ENCODE peak calls at places on chromosomes 5 and 9, in nine cellular contexts. G is effector memory CD4-positive, alpha-beta T cell; H is CD8-positive, alpha-beta memory T cell; F is caudate nucleus; R is GM23248; K is uterus; C is endodermal cell; D is mammary epithelial cell; N is tibial nerve. J is an unnamed sample.

GRCh38 chr9:127280880-127281660 is 16.5 kb downstream of the GARNL3 start:
- DNase-seq in D (no peak), R (no peak), C (no peak), H (no peak), G (no peak), F (no peak), N (no peak), K (no peak), J (no peak)

GRCh38 chr5:125258610-125259009 is 512.2 kb upstream of the ZNF608 start:
- DNase-seq in C (no peak), R (no peak), H (no peak), K (no peak), G (no peak), F (no peak), D (no peak), N (no peak), J (no peak)

GRCh38 chr5:115262066-115262404 is 642 bp downstream of the PGGT1B start:
- DNase-seq in H (no peak), K (no peak), G (no peak), N (no peak), C (peak; percentile 47), D (peak; percentile 39), F (no peak), R (peak; percentile 65), J (no peak)

GRCh38 chr5:31944683-31945445 is 229.3 kb downstream of the GOLPH3 start:
- DNase-seq in C (peak; percentile 55), R (no peak), N (no peak), H (no peak), K (no peak), F (no peak), G (no peak), D (no peak), J (no peak)

GRCh38 chr5:88428633-88429032 is 160.0 kb upstream of the TMEM161B start:
- DNase-seq in K (no peak), C (no peak), H (no peak), F (no peak), G (no peak), R (no peak), N (no peak), D (no peak), J (no peak)

GRCh38 chr5:136098171-136098570 is 34.5 kb upstream of the SMAD5 start:
- DNase-seq in H (no peak), K (no peak), G (no peak), N (no peak), R (no peak), F (no peak), D (no peak), C (peak; percentile 38), J (no peak)

GRCh38 chr5:115309751-115310370 is 13.4 kb upstream of the CCDC112 start:
- DNase-seq in C (no peak), F (no peak), N (no peak), D (peak; percentile 43), H (no peak), R (peak; percentile 61), G (no peak), K (no peak), J (no peak)

GRCh38 chr5:104298518-104298917 is 735.9 kb upstream of the NUDT12 start:
- DNase-seq in D (no peak), F (no peak), N (no peak), H (no peak), G (no peak), C (no peak), K (no peak), R (no peak), J (no peak)

GRCh38 chr9:91919621-91920020 is 30.4 kb downstream of the ROR2 start:
- DNase-seq in C (peak; percentile 30), F (no peak), G (no peak), R (no peak), N (no peak), H (no peak), K (peak; percentile 9), D (no peak), J (no peak)

GRCh38 chr9:2055203-2055658 is 40.1 kb downstream of the SMARCA2 start:
- DNase-seq in G (no peak), C (no peak), R (peak; percentile 88), K (no peak), D (peak; percentile 31), H (no peak), F (no peak), N (no peak), J (no peak)

GRCh38 chr5:163407034-163407652 is 30.3 kb upstream of the CCNG1 start:
- DNase-seq in K (no peak), D (peak; percentile 4), R (peak; percentile 48), F (no peak), N (no peak), C (no peak), H (no peak), G (no peak), J (no peak)

GRCh38 chr9:14314424-14314928 is 535 bp upstream of the NFIB start:
- DNase-seq in R (peak; percentile 84), D (peak; percentile 94), N (peak; percentile 77), K (peak; percentile 92), C (peak; percentile 78), H (no peak), F (peak; percentile 23), G (no peak), J (peak; percentile 83)

GRCh38 chr5:69484891-69485290 is 7.7 kb upstream of the OCLN start:
- DNase-seq in N (no peak), G (no peak), C (peak; percentile 38), D (no peak), H (no peak), R (peak; percentile 63), F (no peak), K (no peak), J (no peak)

DNA sequence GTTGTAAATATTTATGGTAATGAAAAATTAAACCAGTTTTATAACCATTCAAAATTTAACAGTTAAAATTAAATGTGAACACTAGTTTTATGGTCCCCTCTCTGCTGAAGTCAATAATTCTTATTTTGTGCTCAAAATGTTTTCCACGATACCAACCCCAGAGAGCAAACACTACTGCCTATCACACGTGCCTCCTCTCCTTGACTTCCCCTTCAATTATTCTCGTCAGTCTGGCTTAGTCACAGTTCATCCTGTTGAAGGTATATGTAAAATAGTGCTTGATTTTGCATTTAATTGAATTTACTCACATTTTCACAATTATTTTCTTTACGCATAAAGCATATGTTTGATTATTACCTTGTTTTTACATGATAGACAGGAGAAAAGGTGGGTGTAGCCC is 148.8 kb downstream of the CCDC192 start:
- DNase-seq in K (no peak), R (no peak), H (no peak), C (no peak), F (no peak), N (no peak), G (no peak), D (no peak), J (no peak)
- H3K27ac ChIP-seq in K (no peak overlapping the region), R (no peak overlapping the region), H (no peak overlapping the region), C (no peak overlapping the region), F (no peak overlapping the region), N (no peak overlapping the region), G (no peak overlapping the region), D (no peak overlapping the region), J (no peak overlapping the region)

GRCh38 chr9:107488400-107489143 is 997 bp downstream of the KLF4 start:
- DNase-seq in H (no peak), F (no peak), R (peak; percentile 91), C (peak; percentile 82), D (peak; percentile 70), K (peak; percentile 68), G (no peak), N (peak; percentile 76), J (peak; percentile 65)

GRCh38 chr9:107485451-107486043 is 4.0 kb downstream of the KLF4 start:
- DNase-seq in K (no peak), N (no peak), D (no peak), R (peak; percentile 68), C (no peak), H (no peak), G (no peak), F (no peak), J (no peak)

GRCh38 chr9:107489144-107489673 is 360 bp downstream of the KLF4 start:
- DNase-seq in K (no peak), N (no peak), C (no peak), F (no peak), R (no peak), D (no peak), H (no peak), G (no peak), J (no peak)

GRCh38 chr9:107487521-107488399 is 1.8 kb downstream of the KLF4 start:
- DNase-seq in G (no peak), H (no peak), K (peak; percentile 34), R (peak; percentile 82), D (no peak), N (peak; percentile 36), C (peak; percentile 93), F (no peak), J (peak; percentile 45)

DNA sequence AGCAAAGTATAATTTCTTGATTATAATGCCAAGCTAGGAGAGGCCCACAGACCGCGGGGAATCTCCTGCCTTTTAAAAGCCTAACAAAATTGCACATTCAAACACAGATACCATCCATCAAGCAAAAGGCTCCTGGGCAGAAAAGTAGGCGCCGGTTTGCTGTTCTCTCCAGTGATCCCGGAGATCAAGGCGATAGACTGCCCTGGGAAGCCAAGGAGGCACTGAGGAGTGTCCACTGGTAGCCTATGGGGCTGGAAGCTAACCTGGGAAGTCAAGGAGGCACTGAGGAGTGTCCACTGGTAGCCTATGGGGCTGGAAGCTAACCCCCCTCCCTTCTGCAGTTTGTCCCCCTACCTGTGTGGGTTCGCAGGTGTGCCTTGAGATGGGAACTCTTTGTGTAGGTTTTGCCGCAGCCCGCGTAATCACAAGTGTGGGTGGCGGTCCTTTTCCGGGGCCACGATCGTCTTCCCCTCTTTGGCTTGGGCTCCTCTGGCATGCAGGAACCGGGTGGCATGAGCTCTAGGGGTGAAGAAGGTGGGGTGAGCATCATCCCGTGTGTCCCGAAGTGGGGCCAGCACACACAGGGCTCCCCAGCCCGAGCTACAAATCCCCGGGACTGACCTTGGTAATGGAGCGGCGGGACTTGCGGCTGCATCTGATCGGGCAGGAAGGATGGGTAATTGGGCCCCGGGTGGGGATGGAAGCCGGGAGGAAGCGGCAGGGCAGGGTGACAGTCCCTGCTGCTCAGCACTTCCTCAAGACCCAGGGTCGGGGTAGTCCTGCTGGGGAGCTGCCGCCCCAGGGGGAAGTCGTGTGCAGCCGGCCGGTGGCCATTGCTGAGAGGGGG is 2.7 kb downstream of the KLF4 start:
- DNase-seq in H (no peak), F (no peak), D (no peak), N (no peak), C (peak; percentile 69), R (peak; percentile 45), K (peak; percentile 31), G (no peak), J (peak; percentile 28)
- H3K27ac ChIP-seq in H (no peak overlapping the region), F (no peak overlapping the region), D (no peak overlapping the region), N (peak overlapping the region; percentile 66), C (no peak overlapping the region), R (peak overlapping the region; percentile 80), K (peak overlapping the region; percentile 89), G (no peak overlapping the region), J (peak overlapping the region; percentile 98)

GRCh38 chr5:105529851-105530250 is 1967.3 kb upstream of the NUDT12 start:
- DNase-seq in R (no peak), N (no peak), K (no peak), F (no peak), C (no peak), D (no peak), G (no peak), H (no peak), J (no peak)
- H3K27ac ChIP-seq in R (no peak overlapping the region), N (no peak overlapping the region), K (no peak overlapping the region), F (no peak overlapping the region), C (no peak overlapping the region), D (no peak overlapping the region), G (no peak overlapping the region), H (no peak overlapping the region), J (no peak overlapping the region)

DNA sequence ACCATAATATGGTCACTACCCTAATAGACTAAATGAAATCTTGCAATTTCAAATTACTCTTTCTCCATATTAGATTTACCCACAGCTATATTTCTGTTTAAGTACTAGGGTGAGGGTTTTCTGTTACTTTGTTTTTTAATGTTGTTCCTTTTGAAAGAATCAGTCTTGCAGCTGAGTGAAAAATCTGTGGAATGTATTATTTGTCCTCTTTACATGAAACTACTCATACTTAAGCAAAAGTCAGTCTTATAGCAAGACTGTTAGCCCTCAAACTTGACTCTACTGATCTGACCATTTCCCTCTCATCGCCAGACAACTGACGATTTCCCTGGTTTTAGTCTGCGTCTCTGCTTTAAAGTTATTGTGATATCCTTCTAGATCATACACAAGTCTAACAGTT is 84.0 kb downstream of the PIK3R1 start:
- DNase-seq in G (no peak), C (no peak), N (no peak), K (no peak), F (no peak), H (no peak), D (no peak), R (no peak), J (no peak)
- H3K27ac ChIP-seq in G (no peak overlapping the region), C (no peak overlapping the region), N (no peak overlapping the region), K (peak overlapping the region; percentile 16), F (no peak overlapping the region), H (no peak overlapping the region), D (no peak overlapping the region), R (no peak overlapping the region), J (no peak overlapping the region)

J was measured in left ventricle myocardium inferior.